ENCODE peak calls at places on chromosomes 7 and 10, in nine cellular contexts. K is uterus, D is left ventricle myocardium inferior, Q is pancreas, B is vagina, L is tibial nerve, E is breast epithelium, X is fibroblast of lung, C is IMR-90. A is an unnamed sample. For H3K4me1, the result is how much of the 10 kb centered on the place peaks cover.

GRCh38 chr10:34726862-34727261 is 88.2 kb downstream of the PARD3 start:
- DNase-seq in D (no peak), C (no peak), L (no peak), Q (no peak), B (no peak), K (no peak), X (no peak), E (no peak), A (no peak)

GRCh38 chr10:59985639-59986038 is 79.3 kb upstream of the CCDC6 start:
- DNase-seq in Q (no peak), D (no peak), L (no peak), K (no peak), C (no peak), X (no peak), E (no peak), B (no peak), A (no peak)

GRCh38 chr10:72080042-72081035 is 8.0 kb downstream of the SPOCK2 start:
- DNase-seq in K (no peak), Q (no peak), C (no peak), B (no peak), L (no peak), D (no peak), E (peak), X (no peak), A (no peak)

GRCh38 chr7:22658031-22658430 is 69.0 kb upstream of the IL6 start:
- DNase-seq in D (no peak), E (no peak), Q (no peak), C (no peak), X (no peak), L (no peak), B (no peak), K (no peak), A (no peak)

GRCh38 chr7:75869776-75870379 is 9.0 kb upstream of the RHBDD2 start:
- DNase-seq in E (no peak), D (no peak), X (peak), Q (no peak), K (no peak), B (no peak), L (no peak), C (no peak), A (no peak)

GRCh38 chr10:63707254-63707910 is 186.2 kb downstream of the REEP3 start:
- DNase-seq in X (peak), L (peak), Q (peak), K (peak), D (no peak), B (no peak), E (no peak), C (peak), A (peak)

GRCh38 chr7:2038876-2039728 is 193.6 kb downstream of the MAD1L1 start:
- DNase-seq in E (no peak), Q (no peak), D (peak), B (no peak), X (no peak), K (no peak), C (no peak), L (no peak), A (no peak)

GRCh38 chr10:84783386-84783785 is 455.0 kb downstream of the CCSER2 start:
- DNase-seq in K (no peak), D (no peak), E (no peak), L (peak), B (no peak), C (no peak), Q (peak), X (peak), A (peak)

GRCh38 chr7:30912454-30912985 is 867 bp downstream of the AQP1 start:
- DNase-seq in L (no peak), X (no peak), D (no peak), B (no peak), K (no peak), E (no peak), C (no peak), Q (no peak), A (no peak)
- H3K4me1 ChIP-seq in L (half or more), X (under half), D (half or more), B (under half), K (under half), E (under half), C (under half), Q (under half), A (under half)

GRCh38 chr10:131644287-131644686 is 256.5 kb upstream of the PPP2R2D start:
- DNase-seq in L (no peak), E (no peak), X (no peak), D (no peak), K (no peak), Q (no peak), B (peak), C (no peak), A (no peak)

GRCh38 chr10:131641898-131642297 is 258.9 kb upstream of the PPP2R2D start:
- DNase-seq in B (no peak), C (no peak), E (no peak), K (no peak), X (no peak), L (no peak), D (no peak), Q (no peak), A (no peak)

GRCh38 chr10:131644864-131645658 is 255.7 kb upstream of the PPP2R2D start:
- DNase-seq in E (no peak), B (peak), L (no peak), K (no peak), X (no peak), D (no peak), Q (no peak), C (no peak), A (no peak)

GRCh38 chr10:131641231-131641630 is 259.6 kb upstream of the PPP2R2D start:
- DNase-seq in D (no peak), L (no peak), X (no peak), K (no peak), Q (peak), B (peak), C (no peak), E (no peak), A (peak)

GRCh38 chr10:131642966-131643365 is 257.8 kb upstream of the PPP2R2D start:
- DNase-seq in D (no peak), E (no peak), B (peak), L (no peak), K (no peak), X (no peak), C (no peak), Q (no peak), A (no peak)
- TF ChIP-seq CTCF in D (no peak), E (no peak), B (no peak), L (no peak), K (no peak), X (no peak), C (no peak), Q (no peak), A (no peak)

DNA sequence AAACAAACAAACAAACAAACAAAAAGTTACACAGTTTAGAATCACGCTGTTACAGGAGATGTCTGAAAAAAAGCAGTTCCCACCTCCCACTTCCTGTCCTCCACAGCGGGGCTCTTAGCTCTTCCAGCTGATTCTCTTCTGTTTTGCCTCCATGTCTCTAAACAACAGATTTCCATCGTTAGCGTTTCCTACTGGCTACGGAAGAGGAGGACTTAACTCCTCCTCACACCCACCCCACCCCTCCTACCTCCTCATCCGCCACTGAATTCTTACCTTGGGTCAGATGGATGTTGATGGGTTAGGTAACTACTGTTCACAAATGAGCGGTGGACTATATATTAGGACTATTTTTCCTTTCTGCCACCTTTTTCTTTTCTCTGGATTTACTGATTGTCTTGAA is 36.8 kb upstream of the NUB1 start:
- DNase-seq in B (no peak), C (no peak), K (no peak), X (no peak), Q (no peak), D (no peak), E (no peak), L (no peak), A (peak)
- H3K4me3 ChIP-seq in B (no peak), C (no peak), K (no peak), X (no peak), Q (no peak), D (peak), E (no peak), L (no peak), A (no peak)

GRCh38 chr10:43396928-43397624 is 11.9 kb downstream of the HNRNPF start:
- DNase-seq in D (peak), L (peak), K (peak), Q (peak), B (no peak), E (peak), C (peak), X (peak), A (peak)
- H3K4me1 ChIP-seq in D (half or more), L (half or more), K (under half), Q (under half), B (half or more), E (under half), C (under half), X (under half), A (half or more)

GRCh38 chr10:92814790-92815189 is 33.5 kb upstream of the EXOC6 start:
- DNase-seq in Q (no peak), L (no peak), X (no peak), D (no peak), B (no peak), E (no peak), C (no peak), K (no peak), A (no peak)

GRCh38 chr10:92810934-92811532 is 37.3 kb upstream of the EXOC6 start:
- DNase-seq in Q (no peak), L (no peak), K (no peak), D (no peak), C (no peak), B (no peak), X (no peak), E (no peak), A (no peak)

GRCh38 chr10:92811986-92812385 is 36.3 kb upstream of the EXOC6 start:
- DNase-seq in D (no peak), B (no peak), K (no peak), L (no peak), X (no peak), C (no peak), E (no peak), Q (no peak), A (no peak)

GRCh38 chr10:92816106-92816505 is 32.2 kb upstream of the EXOC6 start:
- DNase-seq in Q (no peak), B (no peak), X (peak), C (peak), L (no peak), K (no peak), E (no peak), D (no peak), A (no peak)

DNA sequence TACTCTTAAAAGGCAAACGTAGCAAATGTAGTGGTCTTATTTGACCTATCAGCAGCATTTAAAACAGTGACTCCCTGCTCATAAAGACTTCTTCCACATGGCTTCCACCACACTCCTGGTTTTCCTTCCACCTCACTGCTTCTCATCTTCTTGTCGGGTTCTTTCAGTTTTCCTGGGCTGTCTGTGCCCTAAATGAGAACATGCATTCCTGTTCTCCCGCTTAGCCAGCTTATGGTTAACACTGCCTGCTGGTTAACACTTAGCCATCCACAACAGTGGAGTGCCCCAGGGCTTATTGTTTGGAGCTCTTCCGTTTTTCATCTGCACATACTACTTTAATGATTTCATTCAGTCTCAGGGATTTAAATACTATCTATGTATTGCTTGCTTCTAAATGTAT is 34.3 kb upstream of the EXOC6 start:
- DNase-seq in K (no peak), L (no peak), B (no peak), X (no peak), C (no peak), E (no peak), D (no peak), Q (no peak), A (no peak)
- TF ChIP-seq CTCF in K (no peak), L (no peak), B (no peak), X (no peak), C (no peak), E (no peak), D (no peak), Q (no peak), A (no peak)

GRCh38 chr10:15719899-15720634 is at the start of gene ITGA8:
- DNase-seq in K (peak), E (no peak), X (no peak), Q (no peak), L (no peak), D (no peak), B (no peak), C (no peak), A (peak)
- H3K4me3 ChIP-seq in K (peak), E (peak), X (peak), Q (no peak), L (peak), D (peak), B (peak), C (peak), A (peak)

DNA sequence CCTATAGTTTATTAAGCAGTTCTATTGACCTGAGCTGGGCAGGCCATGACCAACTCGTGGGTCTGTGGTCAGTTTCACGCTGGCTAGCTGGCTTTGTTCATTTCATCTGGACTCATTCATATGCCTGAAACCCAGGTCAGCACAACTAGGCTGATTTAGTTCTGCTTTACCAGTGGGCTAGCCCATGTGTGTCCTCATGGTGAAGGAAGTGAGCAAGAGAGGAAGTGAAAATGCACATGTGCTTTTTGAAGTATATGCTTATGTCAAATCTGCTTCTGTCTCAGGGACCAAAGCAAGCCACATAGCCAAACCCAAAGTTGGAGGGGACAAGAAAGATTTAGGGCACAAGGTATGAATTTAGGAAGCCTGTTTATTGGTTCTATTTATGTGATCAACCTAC is 154.5 kb downstream of the RNF133 start:
- DNase-seq in K (no peak), Q (no peak), D (no peak), B (no peak), C (no peak), X (no peak), L (peak), E (no peak), A (no peak)
- H3K4me1 ChIP-seq in K (under half), Q (under half), D (under half), B (under half), C (under half), X (under half), L (under half), E (under half), A (under half)

GRCh38 chr10:4532976-4533375 is 293.0 kb upstream of the AKR1E2 start:
- DNase-seq in Q (no peak), C (no peak), L (no peak), X (no peak), D (no peak), K (no peak), E (no peak), B (no peak), A (no peak)
- TF ChIP-seq CTCF in Q (no peak), C (no peak), L (no peak), X (no peak), D (no peak), K (no peak), E (no peak), B (no peak), A (no peak)

A was measured in hepatocyte.